ENCODE peak calls at places on chromosomes 1 and 21, in nine cellular contexts. One of them, this sample, is unnamed. For H3K4me1, the result is how much of the 10 kb centered on the place peaks cover.

GRCh38 chr1:89887270-89887669 is 66.4 kb downstream of the LRRC8D start:
- DNase-seq in aorta: no peak
- DNase-seq in cardiac muscle cell: no peak
- DNase-seq in adipocyte: peak
- DNase-seq in OCI-LY7: no peak
- DNase-seq in NT2/D1: no peak
- DNase-seq in tibial artery: no peak
- DNase-seq in CD8-positive, alpha-beta memory T cell: no peak
- DNase-seq in thoracic aorta: no peak
- DNase-seq in this sample: no peak

GRCh38 chr1:23751050-23751814 is 8.0 kb downstream of the ELOA start:
- DNase-seq in aorta: no peak
- DNase-seq in cardiac muscle cell: peak
- DNase-seq in adipocyte: peak
- DNase-seq in OCI-LY7: peak
- DNase-seq in NT2/D1: peak
- DNase-seq in tibial artery: no peak
- DNase-seq in CD8-positive, alpha-beta memory T cell: peak
- DNase-seq in thoracic aorta: no peak
- DNase-seq in this sample: no peak

GRCh38 chr21:24076179-24076578 is 1531.1 kb downstream of the MRPL39 start:
- DNase-seq in aorta: no peak
- DNase-seq in cardiac muscle cell: no peak
- DNase-seq in adipocyte: peak
- DNase-seq in OCI-LY7: no peak
- DNase-seq in NT2/D1: no peak
- DNase-seq in tibial artery: no peak
- DNase-seq in CD8-positive, alpha-beta memory T cell: no peak
- DNase-seq in thoracic aorta: no peak
- DNase-seq in this sample: no peak

GRCh38 chr1:206014591-206014990 is 9.1 kb downstream of the CTSE start:
- DNase-seq in aorta: no peak
- DNase-seq in cardiac muscle cell: no peak
- DNase-seq in adipocyte: no peak
- DNase-seq in OCI-LY7: no peak
- DNase-seq in NT2/D1: no peak
- DNase-seq in tibial artery: no peak
- DNase-seq in CD8-positive, alpha-beta memory T cell: no peak
- DNase-seq in thoracic aorta: no peak
- DNase-seq in this sample: no peak

GRCh38 chr1:163174524-163175437 is 27.9 kb downstream of the RGS5 start:
- DNase-seq in aorta: peak
- DNase-seq in cardiac muscle cell: peak
- DNase-seq in adipocyte: peak
- DNase-seq in OCI-LY7: peak
- DNase-seq in NT2/D1: peak
- DNase-seq in tibial artery: peak
- DNase-seq in CD8-positive, alpha-beta memory T cell: no peak
- DNase-seq in thoracic aorta: peak
- DNase-seq in this sample: peak

GRCh38 chr1:44661786-44662682 is 12.2 kb downstream of the TMEM53 start:
- DNase-seq in aorta: no peak
- DNase-seq in cardiac muscle cell: no peak
- DNase-seq in adipocyte: no peak
- DNase-seq in OCI-LY7: no peak
- DNase-seq in NT2/D1: no peak
- DNase-seq in tibial artery: no peak
- DNase-seq in CD8-positive, alpha-beta memory T cell: no peak
- DNase-seq in thoracic aorta: no peak
- DNase-seq in this sample: no peak

GRCh38 chr21:15221799-15222386 is 157.1 kb upstream of the NRIP1 start:
- DNase-seq in aorta: peak
- DNase-seq in cardiac muscle cell: peak
- DNase-seq in adipocyte: no peak
- DNase-seq in OCI-LY7: no peak
- DNase-seq in NT2/D1: peak
- DNase-seq in tibial artery: no peak
- DNase-seq in CD8-positive, alpha-beta memory T cell: no peak
- DNase-seq in thoracic aorta: peak
- DNase-seq in this sample: no peak

GRCh38 chr21:22575165-22575584 is 1577.0 kb downstream of the NCAM2 start:
- DNase-seq in aorta: no peak
- DNase-seq in cardiac muscle cell: peak
- DNase-seq in adipocyte: no peak
- DNase-seq in OCI-LY7: peak
- DNase-seq in NT2/D1: peak
- DNase-seq in tibial artery: no peak
- DNase-seq in CD8-positive, alpha-beta memory T cell: no peak
- DNase-seq in thoracic aorta: no peak
- DNase-seq in this sample: no peak

GRCh38 chr1:73998348-73998959 is 199.5 kb downstream of the LRRIQ3 start:
- DNase-seq in aorta: no peak
- DNase-seq in cardiac muscle cell: peak
- DNase-seq in adipocyte: peak
- DNase-seq in OCI-LY7: peak
- DNase-seq in NT2/D1: peak
- DNase-seq in tibial artery: no peak
- DNase-seq in CD8-positive, alpha-beta memory T cell: no peak
- DNase-seq in thoracic aorta: no peak
- DNase-seq in this sample: no peak

GRCh38 chr1:31702836-31703404 is 897 bp downstream of the COL16A1 start:
- DNase-seq in aorta: no peak
- DNase-seq in cardiac muscle cell: no peak
- DNase-seq in adipocyte: no peak
- DNase-seq in OCI-LY7: no peak
- DNase-seq in NT2/D1: no peak
- DNase-seq in tibial artery: no peak
- DNase-seq in CD8-positive, alpha-beta memory T cell: no peak
- DNase-seq in thoracic aorta: no peak
- DNase-seq in this sample: no peak

GRCh38 chr1:235642021-235642942 is 7.3 kb downstream of the GNG4 start:
- DNase-seq in aorta: no peak
- DNase-seq in cardiac muscle cell: no peak
- DNase-seq in adipocyte: no peak
- DNase-seq in OCI-LY7: peak
- DNase-seq in NT2/D1: no peak
- DNase-seq in tibial artery: no peak
- DNase-seq in CD8-positive, alpha-beta memory T cell: peak
- DNase-seq in thoracic aorta: no peak
- DNase-seq in this sample: no peak

DNA sequence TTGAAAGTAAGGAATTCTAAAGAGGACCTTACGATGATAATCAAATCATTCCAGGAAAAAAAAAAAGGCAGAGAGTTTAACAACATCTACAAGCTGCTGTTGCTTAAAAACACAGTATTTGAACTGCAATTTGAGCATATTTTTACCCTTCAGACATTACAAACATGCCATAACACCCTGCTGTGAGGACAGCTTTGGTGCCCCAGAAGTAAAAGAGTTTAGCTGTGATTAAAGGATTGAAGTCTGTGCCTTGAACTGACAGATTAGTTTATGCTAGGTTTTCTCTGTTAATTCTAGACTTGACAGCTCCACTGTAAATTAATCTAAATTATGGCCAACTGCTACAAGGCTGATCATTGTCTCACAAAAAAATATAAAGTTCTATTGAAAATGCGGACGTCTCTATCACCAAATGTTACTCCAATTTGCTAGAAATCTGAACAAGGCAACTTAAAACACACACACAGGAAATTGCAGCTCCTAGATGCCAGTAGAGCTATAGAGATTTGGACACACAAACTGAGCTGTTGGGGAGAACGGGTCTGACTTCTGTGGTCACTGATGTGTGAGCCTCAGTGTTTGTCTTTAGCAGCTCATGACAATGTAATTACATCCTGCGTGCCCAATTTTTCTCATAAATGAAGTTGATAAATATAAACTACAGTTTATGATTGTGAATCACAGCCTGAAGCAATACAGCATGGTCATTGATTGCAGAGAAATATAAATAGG is 217.9 kb downstream of the NTNG1 start:
- DNase-seq in aorta: no peak
- DNase-seq in cardiac muscle cell: no peak
- DNase-seq in adipocyte: peak
- DNase-seq in OCI-LY7: peak
- DNase-seq in NT2/D1: no peak
- DNase-seq in tibial artery: no peak
- DNase-seq in CD8-positive, alpha-beta memory T cell: no peak
- DNase-seq in thoracic aorta: no peak
- DNase-seq in this sample: no peak
- H3K4me1 ChIP-seq in aorta: under half
- H3K4me1 ChIP-seq in cardiac muscle cell: under half
- H3K4me1 ChIP-seq in adipocyte: under half
- H3K4me1 ChIP-seq in OCI-LY7: half or more
- H3K4me1 ChIP-seq in NT2/D1: under half
- H3K4me1 ChIP-seq in tibial artery: under half
- H3K4me1 ChIP-seq in CD8-positive, alpha-beta memory T cell: under half
- H3K4me1 ChIP-seq in thoracic aorta: under half
- H3K4me1 ChIP-seq in this sample: under half

GRCh38 chr1:222898191-222898527 is 83.3 kb downstream of the DISP1 start:
- DNase-seq in aorta: no peak
- DNase-seq in cardiac muscle cell: no peak
- DNase-seq in adipocyte: no peak
- DNase-seq in OCI-LY7: no peak
- DNase-seq in NT2/D1: no peak
- DNase-seq in tibial artery: no peak
- DNase-seq in CD8-positive, alpha-beta memory T cell: no peak
- DNase-seq in thoracic aorta: no peak
- DNase-seq in this sample: no peak
- H3K4me3 ChIP-seq in aorta: no peak
- H3K4me3 ChIP-seq in cardiac muscle cell: no peak
- H3K4me3 ChIP-seq in adipocyte: peak
- H3K4me3 ChIP-seq in OCI-LY7: no peak
- H3K4me3 ChIP-seq in NT2/D1: no peak
- H3K4me3 ChIP-seq in tibial artery: peak
- H3K4me3 ChIP-seq in CD8-positive, alpha-beta memory T cell: no peak
- H3K4me3 ChIP-seq in thoracic aorta: peak
- H3K4me3 ChIP-seq in this sample: no peak

GRCh38 chr1:232303221-232303620 is 326.7 kb downstream of the SIPA1L2 start:
- DNase-seq in aorta: no peak
- DNase-seq in cardiac muscle cell: no peak
- DNase-seq in adipocyte: no peak
- DNase-seq in OCI-LY7: no peak
- DNase-seq in NT2/D1: no peak
- DNase-seq in tibial artery: no peak
- DNase-seq in CD8-positive, alpha-beta memory T cell: no peak
- DNase-seq in thoracic aorta: no peak
- DNase-seq in this sample: no peak

GRCh38 chr1:232301246-232301645 is 328.7 kb downstream of the SIPA1L2 start:
- DNase-seq in aorta: no peak
- DNase-seq in cardiac muscle cell: no peak
- DNase-seq in adipocyte: no peak
- DNase-seq in OCI-LY7: no peak
- DNase-seq in NT2/D1: no peak
- DNase-seq in tibial artery: no peak
- DNase-seq in CD8-positive, alpha-beta memory T cell: no peak
- DNase-seq in thoracic aorta: no peak
- DNase-seq in this sample: no peak

GRCh38 chr1:232305020-232305419 is 324.9 kb downstream of the SIPA1L2 start:
- DNase-seq in aorta: no peak
- DNase-seq in cardiac muscle cell: no peak
- DNase-seq in adipocyte: no peak
- DNase-seq in OCI-LY7: no peak
- DNase-seq in NT2/D1: no peak
- DNase-seq in tibial artery: no peak
- DNase-seq in CD8-positive, alpha-beta memory T cell: no peak
- DNase-seq in thoracic aorta: no peak
- DNase-seq in this sample: no peak

GRCh38 chr1:232300461-232300860 is 329.5 kb downstream of the SIPA1L2 start:
- DNase-seq in aorta: no peak
- DNase-seq in cardiac muscle cell: no peak
- DNase-seq in adipocyte: peak
- DNase-seq in OCI-LY7: no peak
- DNase-seq in NT2/D1: no peak
- DNase-seq in tibial artery: no peak
- DNase-seq in CD8-positive, alpha-beta memory T cell: no peak
- DNase-seq in thoracic aorta: no peak
- DNase-seq in this sample: no peak

DNA sequence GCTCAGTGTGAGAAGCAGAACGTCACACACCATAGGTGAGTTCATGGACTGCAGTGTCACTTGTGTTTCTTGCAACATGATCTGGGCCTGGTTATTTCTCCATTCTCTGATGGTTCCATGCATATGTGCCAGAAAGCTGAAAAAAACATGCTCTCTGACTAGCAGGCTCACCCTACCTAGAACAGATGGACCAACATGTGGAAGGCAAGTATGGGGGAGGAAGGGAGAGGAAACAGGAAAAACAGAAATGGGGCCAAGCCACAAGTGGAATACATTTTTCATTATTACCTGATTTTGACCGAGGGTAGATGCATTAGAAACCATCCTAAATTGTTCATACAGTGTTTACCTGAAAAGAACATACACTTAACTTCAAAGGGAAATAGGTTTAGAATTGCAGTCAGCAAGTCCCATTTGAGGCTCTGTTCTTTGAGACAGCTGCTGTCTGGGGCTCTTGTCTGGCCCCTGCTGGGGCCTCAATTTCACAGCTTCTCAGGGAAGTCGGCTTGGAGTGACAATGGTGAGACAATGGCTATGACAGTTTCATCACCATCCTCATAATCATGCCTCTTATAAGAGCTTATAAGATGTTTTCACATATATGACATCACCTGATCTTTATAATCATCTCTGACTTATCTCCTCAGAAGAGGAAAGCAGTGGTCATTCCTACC is 327.4 kb downstream of the SIPA1L2 start:
- DNase-seq in aorta: no peak
- DNase-seq in cardiac muscle cell: no peak
- DNase-seq in adipocyte: no peak
- DNase-seq in OCI-LY7: no peak
- DNase-seq in NT2/D1: no peak
- DNase-seq in tibial artery: no peak
- DNase-seq in CD8-positive, alpha-beta memory T cell: no peak
- DNase-seq in thoracic aorta: no peak
- DNase-seq in this sample: no peak
- H3K4me1 ChIP-seq in aorta: under half
- H3K4me1 ChIP-seq in cardiac muscle cell: under half
- H3K4me1 ChIP-seq in adipocyte: under half
- H3K4me1 ChIP-seq in OCI-LY7: under half
- H3K4me1 ChIP-seq in NT2/D1: under half
- H3K4me1 ChIP-seq in tibial artery: under half
- H3K4me1 ChIP-seq in CD8-positive, alpha-beta memory T cell: under half
- H3K4me1 ChIP-seq in thoracic aorta: under half
- H3K4me1 ChIP-seq in this sample: under half

GRCh38 chr21:31536138-31536537 is 123.4 kb upstream of the SOD1 start:
- DNase-seq in aorta: no peak
- DNase-seq in cardiac muscle cell: no peak
- DNase-seq in adipocyte: no peak
- DNase-seq in OCI-LY7: no peak
- DNase-seq in NT2/D1: no peak
- DNase-seq in tibial artery: no peak
- DNase-seq in CD8-positive, alpha-beta memory T cell: no peak
- DNase-seq in thoracic aorta: no peak
- DNase-seq in this sample: no peak

GRCh38 chr21:31538821-31539220 is 120.7 kb upstream of the SOD1 start:
- DNase-seq in aorta: no peak
- DNase-seq in cardiac muscle cell: peak
- DNase-seq in adipocyte: no peak
- DNase-seq in OCI-LY7: no peak
- DNase-seq in NT2/D1: no peak
- DNase-seq in tibial artery: no peak
- DNase-seq in CD8-positive, alpha-beta memory T cell: no peak
- DNase-seq in thoracic aorta: no peak
- DNase-seq in this sample: no peak

GRCh38 chr21:31543191-31543590 is 116.3 kb upstream of the SOD1 start:
- DNase-seq in aorta: peak
- DNase-seq in cardiac muscle cell: no peak
- DNase-seq in adipocyte: no peak
- DNase-seq in OCI-LY7: no peak
- DNase-seq in NT2/D1: no peak
- DNase-seq in tibial artery: no peak
- DNase-seq in CD8-positive, alpha-beta memory T cell: no peak
- DNase-seq in thoracic aorta: no peak
- DNase-seq in this sample: no peak

GRCh38 chr21:31537872-31538576 is 121.5 kb upstream of the SOD1 start:
- DNase-seq in aorta: no peak
- DNase-seq in cardiac muscle cell: no peak
- DNase-seq in adipocyte: no peak
- DNase-seq in OCI-LY7: no peak
- DNase-seq in NT2/D1: no peak
- DNase-seq in tibial artery: no peak
- DNase-seq in CD8-positive, alpha-beta memory T cell: no peak
- DNase-seq in thoracic aorta: no peak
- DNase-seq in this sample: no peak
- H3K4me3 ChIP-seq in aorta: no peak
- H3K4me3 ChIP-seq in cardiac muscle cell: no peak
- H3K4me3 ChIP-seq in adipocyte: no peak
- H3K4me3 ChIP-seq in OCI-LY7: no peak
- H3K4me3 ChIP-seq in NT2/D1: no peak
- H3K4me3 ChIP-seq in tibial artery: no peak
- H3K4me3 ChIP-seq in CD8-positive, alpha-beta memory T cell: no peak
- H3K4me3 ChIP-seq in thoracic aorta: no peak
- H3K4me3 ChIP-seq in this sample: no peak

This sample was measured in left lung.